ENCODE peak calls at places on chromosomes 5 and 9, in ten cellular contexts. E is endothelial cell of umbilical vein, N is esophagus muscularis mucosa, H is A549, F is prostate gland, V is body of pancreas, A is heart left ventricle, S is IMR-90, P is breast epithelium, Y is tibial nerve. G is an unnamed sample. For H3K4me1, the result is how much of the 10 kb centered on the place peaks cover.

GRCh38 chr5:142881727-142882126 is 111.5 kb downstream of the ARHGAP26 start:
- DNase-seq in A (no peak), Y (no peak), H (no peak), F (no peak), P (no peak), S (no peak), N (no peak), V (no peak), E (no peak), G (no peak)

GRCh38 chr5:92309336-92309991 is 926.3 kb upstream of the ARRDC3 start:
- DNase-seq in E (peak), F (no peak), A (no peak), N (no peak), V (no peak), S (peak), P (no peak), H (peak), Y (no peak), G (no peak)

GRCh38 chr9:130869250-130869649 is 27.4 kb downstream of the QRFP start:
- DNase-seq in Y (peak), A (peak), P (no peak), V (peak), F (no peak), N (no peak), S (peak), E (peak), H (no peak), G (peak)

GRCh38 chr9:113712053-113712452 is 164.1 kb upstream of the ZNF618 start:
- DNase-seq in P (no peak), V (peak), A (no peak), Y (no peak), N (no peak), S (peak), H (no peak), F (peak), E (peak), G (no peak)

GRCh38 chr5:6712136-6712581 is 1.1 kb upstream of the TENT4A start:
- DNase-seq in E (peak), A (peak), V (peak), S (peak), H (peak), P (no peak), N (peak), F (peak), Y (peak), G (peak)

GRCh38 chr9:89576404-89576824 is 28.4 kb upstream of the GADD45G start:
- DNase-seq in A (no peak), E (peak), P (no peak), Y (no peak), N (no peak), V (no peak), S (peak), H (peak), F (no peak), G (no peak)

GRCh38 chr9:88418025-88418424 is 29.8 kb downstream of the SPIN1 start:
- DNase-seq in S (no peak), V (no peak), E (no peak), H (no peak), P (no peak), N (no peak), Y (no peak), A (no peak), F (no peak), G (no peak)

GRCh38 chr5:14447958-14448881 is 133.4 kb upstream of the OTULINL start:
- DNase-seq in Y (no peak), N (no peak), P (no peak), S (no peak), F (no peak), A (peak), E (peak), V (no peak), H (no peak), G (peak)

GRCh38 chr5:172404746-172405145 is 49.6 kb downstream of the SH3PXD2B start:
- DNase-seq in Y (no peak), E (no peak), H (no peak), S (no peak), V (no peak), F (no peak), P (no peak), N (no peak), A (no peak), G (no peak)

GRCh38 chr5:115962565-115963402 is 509 bp downstream of the LVRN start:
- DNase-seq in N (peak), E (peak), Y (no peak), H (no peak), F (no peak), V (peak), P (no peak), S (no peak), A (no peak), G (peak)

DNA sequence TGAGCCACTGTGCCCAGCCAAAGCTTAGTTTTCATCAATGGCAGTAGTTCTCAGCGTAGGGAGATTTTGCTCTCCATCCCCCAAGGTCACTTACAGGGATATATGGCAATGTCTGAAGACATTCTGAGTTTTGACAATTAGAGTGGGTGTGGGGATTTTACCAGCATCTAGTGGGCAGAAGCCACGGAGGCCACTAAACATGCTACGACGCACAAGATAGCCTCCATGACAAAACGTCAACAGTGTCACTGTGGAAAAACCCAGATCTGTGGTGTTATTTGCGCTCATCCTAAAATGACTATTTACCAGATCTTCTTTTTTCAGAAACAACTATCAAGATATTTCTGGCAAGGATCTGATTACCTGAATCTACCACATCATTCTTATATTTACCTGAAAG is 68.2 kb downstream of the CDC14B start:
- DNase-seq in S (no peak), Y (no peak), N (no peak), E (no peak), P (no peak), V (no peak), A (no peak), H (no peak), F (no peak), G (no peak)
- H3K4me1 ChIP-seq in S (under half), Y (under half), N (under half), E (under half), P (under half), V (under half), A (under half), H (under half), F (under half), G (under half)

GRCh38 chr5:123012321-123012720 is 24.2 kb downstream of the PPIC start:
- DNase-seq in H (no peak), V (no peak), N (no peak), A (no peak), P (no peak), E (no peak), Y (no peak), F (no peak), S (no peak), G (no peak)
- TF ChIP-seq POLR2A in H (no peak), V (no peak), N (no peak), A (no peak), P (no peak), E (no peak), Y (no peak), F (no peak), S (no peak), G (no peak)

GRCh38 chr5:59785701-59786100 is 107.8 kb downstream of the PDE4D start:
- DNase-seq in S (no peak), A (no peak), N (no peak), Y (no peak), V (no peak), E (no peak), F (no peak), P (no peak), H (no peak), G (no peak)
- H3K4me1 ChIP-seq in S (under half), A (under half), N (under half), Y (under half), V (under half), E (under half), F (under half), P (under half), H (under half), G (under half)

GRCh38 chr5:10663531-10664183 is 97.4 kb downstream of the DAP start:
- DNase-seq in E (no peak), N (no peak), H (peak), P (no peak), S (peak), V (peak), Y (peak), F (peak), A (no peak), G (no peak)
- TF ChIP-seq POLR2A in E (no peak), N (no peak), H (no peak), P (no peak), S (no peak), V (no peak), Y (no peak), F (no peak), A (no peak), G (no peak)

GRCh38 chr9:99591770-99592169 is 229.9 kb upstream of the NR4A3 start:
- DNase-seq in P (no peak), H (no peak), N (no peak), S (no peak), V (no peak), E (no peak), Y (no peak), F (no peak), A (no peak), G (no peak)

GRCh38 chr9:99592834-99593584 is 228.7 kb upstream of the NR4A3 start:
- DNase-seq in E (no peak), A (no peak), V (no peak), S (no peak), Y (no peak), H (no peak), N (peak), F (no peak), P (no peak), G (no peak)

GRCh38 chr9:99588299-99588698 is 233.4 kb upstream of the NR4A3 start:
- DNase-seq in F (no peak), V (no peak), A (no peak), N (no peak), Y (no peak), H (no peak), E (no peak), S (no peak), P (no peak), G (no peak)

GRCh38 chr9:99590879-99591278 is 230.8 kb upstream of the NR4A3 start:
- DNase-seq in H (no peak), N (peak), A (no peak), F (no peak), Y (no peak), E (no peak), V (no peak), P (no peak), S (no peak), G (no peak)

DNA sequence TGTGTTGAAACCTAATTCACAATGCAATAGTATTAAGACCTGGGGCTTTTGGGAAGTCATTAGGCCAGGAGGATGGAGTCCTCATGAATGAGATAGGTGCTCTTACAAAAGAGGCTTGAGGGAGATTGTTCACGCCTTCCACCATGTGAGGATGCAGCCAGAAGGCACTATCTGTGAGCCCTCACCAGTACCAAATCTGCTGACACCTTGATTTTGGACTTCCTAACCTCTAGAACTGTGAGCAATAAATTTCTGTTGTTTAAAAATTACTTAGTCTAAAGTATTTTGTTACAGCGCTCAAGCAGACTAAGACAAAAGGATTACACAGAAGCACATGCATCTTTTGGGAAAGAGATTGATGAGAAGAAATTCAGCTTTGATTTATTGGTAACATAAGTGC is 232.9 kb upstream of the NR4A3 start:
- DNase-seq in V (no peak), A (no peak), P (no peak), F (no peak), N (peak), H (no peak), E (no peak), S (no peak), Y (no peak), G (no peak)
- H3K4me1 ChIP-seq in V (under half), A (under half), P (under half), F (under half), N (under half), H (under half), E (under half), S (under half), Y (under half), G (under half)